ENCODE peak calls at places on chromosome 5, in four cellular contexts. One of them, this sample, is unnamed.

GRCh38 chr5:12269164-12269563 is 364.9 kb upstream of the CTNND2 start:
- DNase-seq in fibroblast of pulmonary artery: no peak
- DNase-seq in activated B cell treated with CpG ODN at 0.5 μM for 24 hours: no peak
- DNase-seq in stimulated activated CD4-positive, alpha-beta T cell treated with anti-CD3 and anti-CD28 coated beads, Interleukin-1b, Interleukin-23, amount 100 ng/mL, for 1 hour: no peak
- DNase-seq in this sample: no peak

GRCh38 chr5:35963381-35963843 is 25.0 kb upstream of the CAPSL start:
- DNase-seq in stimulated activated CD4-positive, alpha-beta T cell treated with anti-CD3 and anti-CD28 coated beads, Interleukin-1b, Interleukin-23, amount 100 ng/mL, for 1 hour: no peak
- DNase-seq in fibroblast of pulmonary artery: peak
- DNase-seq in activated B cell treated with CpG ODN at 0.5 μM for 24 hours: no peak
- DNase-seq in this sample: no peak

GRCh38 chr5:142360607-142361120 is 35.8 kb upstream of the SPRY4 start:
- DNase-seq in stimulated activated CD4-positive, alpha-beta T cell treated with anti-CD3 and anti-CD28 coated beads, Interleukin-1b, Interleukin-23, amount 100 ng/mL, for 1 hour: no peak
- DNase-seq in fibroblast of pulmonary artery: peak
- DNase-seq in activated B cell treated with CpG ODN at 0.5 μM for 24 hours: no peak
- DNase-seq in this sample: peak

GRCh38 chr5:56311306-56311904 is 78.3 kb upstream of the ANKRD55 start:
- DNase-seq in fibroblast of pulmonary artery: no peak
- DNase-seq in activated B cell treated with CpG ODN at 0.5 μM for 24 hours: no peak
- DNase-seq in stimulated activated CD4-positive, alpha-beta T cell treated with anti-CD3 and anti-CD28 coated beads, Interleukin-1b, Interleukin-23, amount 100 ng/mL, for 1 hour: no peak
- DNase-seq in this sample: no peak

GRCh38 chr5:139808481-139809330 is 13.1 kb downstream of the PSD2 start:
- DNase-seq in fibroblast of pulmonary artery: peak
- DNase-seq in activated B cell treated with CpG ODN at 0.5 μM for 24 hours: no peak
- DNase-seq in stimulated activated CD4-positive, alpha-beta T cell treated with anti-CD3 and anti-CD28 coated beads, Interleukin-1b, Interleukin-23, amount 100 ng/mL, for 1 hour: no peak
- DNase-seq in this sample: no peak

GRCh38 chr5:140041492-140042421 is 1.3 kb downstream of the NRG2 start:
- DNase-seq in stimulated activated CD4-positive, alpha-beta T cell treated with anti-CD3 and anti-CD28 coated beads, Interleukin-1b, Interleukin-23, amount 100 ng/mL, for 1 hour: no peak
- DNase-seq in activated B cell treated with CpG ODN at 0.5 μM for 24 hours: no peak
- DNase-seq in fibroblast of pulmonary artery: peak
- DNase-seq in this sample: peak

GRCh38 chr5:9105851-9106250 is 440.0 kb downstream of the SEMA5A start:
- DNase-seq in activated B cell treated with CpG ODN at 0.5 μM for 24 hours: no peak
- DNase-seq in fibroblast of pulmonary artery: no peak
- DNase-seq in stimulated activated CD4-positive, alpha-beta T cell treated with anti-CD3 and anti-CD28 coated beads, Interleukin-1b, Interleukin-23, amount 100 ng/mL, for 1 hour: no peak
- DNase-seq in this sample: no peak

GRCh38 chr5:76874088-76874581 is 24.3 kb downstream of the S100Z start:
- DNase-seq in fibroblast of pulmonary artery: no peak
- DNase-seq in activated B cell treated with CpG ODN at 0.5 μM for 24 hours: no peak
- DNase-seq in stimulated activated CD4-positive, alpha-beta T cell treated with anti-CD3 and anti-CD28 coated beads, Interleukin-1b, Interleukin-23, amount 100 ng/mL, for 1 hour: no peak
- DNase-seq in this sample: peak

GRCh38 chr5:10295619-10296326 is 11.9 kb downstream of the CMBL start:
- DNase-seq in activated B cell treated with CpG ODN at 0.5 μM for 24 hours: no peak
- DNase-seq in stimulated activated CD4-positive, alpha-beta T cell treated with anti-CD3 and anti-CD28 coated beads, Interleukin-1b, Interleukin-23, amount 100 ng/mL, for 1 hour: no peak
- DNase-seq in fibroblast of pulmonary artery: no peak
- DNase-seq in this sample: no peak

GRCh38 chr5:138935466-138935865 is 60.3 kb upstream of the LRRTM2 start:
- DNase-seq in fibroblast of pulmonary artery: no peak
- DNase-seq in stimulated activated CD4-positive, alpha-beta T cell treated with anti-CD3 and anti-CD28 coated beads, Interleukin-1b, Interleukin-23, amount 100 ng/mL, for 1 hour: no peak
- DNase-seq in activated B cell treated with CpG ODN at 0.5 μM for 24 hours: no peak
- DNase-seq in this sample: no peak

GRCh38 chr5:39114155-39114554 is 40.0 kb upstream of the RICTOR start:
- DNase-seq in activated B cell treated with CpG ODN at 0.5 μM for 24 hours: no peak
- DNase-seq in fibroblast of pulmonary artery: no peak
- DNase-seq in stimulated activated CD4-positive, alpha-beta T cell treated with anti-CD3 and anti-CD28 coated beads, Interleukin-1b, Interleukin-23, amount 100 ng/mL, for 1 hour: no peak
- DNase-seq in this sample: no peak

GRCh38 chr5:157215143-157215825 is 34.6 kb downstream of the ITK start:
- DNase-seq in stimulated activated CD4-positive, alpha-beta T cell treated with anti-CD3 and anti-CD28 coated beads, Interleukin-1b, Interleukin-23, amount 100 ng/mL, for 1 hour: no peak
- DNase-seq in fibroblast of pulmonary artery: no peak
- DNase-seq in activated B cell treated with CpG ODN at 0.5 μM for 24 hours: no peak
- DNase-seq in this sample: no peak

GRCh38 chr5:123813937-123814624 is 302.1 kb downstream of the CSNK1G3 start:
- DNase-seq in fibroblast of pulmonary artery: peak
- DNase-seq in activated B cell treated with CpG ODN at 0.5 μM for 24 hours: no peak
- DNase-seq in stimulated activated CD4-positive, alpha-beta T cell treated with anti-CD3 and anti-CD28 coated beads, Interleukin-1b, Interleukin-23, amount 100 ng/mL, for 1 hour: no peak
- DNase-seq in this sample: peak

GRCh38 chr5:79240561-79240960 is 4.6 kb downstream of the JMY start:
- DNase-seq in stimulated activated CD4-positive, alpha-beta T cell treated with anti-CD3 and anti-CD28 coated beads, Interleukin-1b, Interleukin-23, amount 100 ng/mL, for 1 hour: no peak
- DNase-seq in fibroblast of pulmonary artery: no peak
- DNase-seq in activated B cell treated with CpG ODN at 0.5 μM for 24 hours: no peak
- DNase-seq in this sample: no peak

GRCh38 chr5:113089653-113090335 is 113.2 kb downstream of the DCP2 start:
- DNase-seq in fibroblast of pulmonary artery: peak
- DNase-seq in activated B cell treated with CpG ODN at 0.5 μM for 24 hours: no peak
- DNase-seq in stimulated activated CD4-positive, alpha-beta T cell treated with anti-CD3 and anti-CD28 coated beads, Interleukin-1b, Interleukin-23, amount 100 ng/mL, for 1 hour: no peak
- DNase-seq in this sample: no peak

GRCh38 chr5:119017999-119018398 is 29.7 kb upstream of the DTWD2 start:
- DNase-seq in fibroblast of pulmonary artery: no peak
- DNase-seq in stimulated activated CD4-positive, alpha-beta T cell treated with anti-CD3 and anti-CD28 coated beads, Interleukin-1b, Interleukin-23, amount 100 ng/mL, for 1 hour: no peak
- DNase-seq in activated B cell treated with CpG ODN at 0.5 μM for 24 hours: no peak
- DNase-seq in this sample: no peak

GRCh38 chr5:57956606-57957005 is 474.0 kb upstream of the ACTBL2 start:
- DNase-seq in fibroblast of pulmonary artery: no peak
- DNase-seq in stimulated activated CD4-positive, alpha-beta T cell treated with anti-CD3 and anti-CD28 coated beads, Interleukin-1b, Interleukin-23, amount 100 ng/mL, for 1 hour: no peak
- DNase-seq in activated B cell treated with CpG ODN at 0.5 μM for 24 hours: no peak
- DNase-seq in this sample: no peak

GRCh38 chr5:76479973-76480667 is 77.0 kb downstream of the IQGAP2 start:
- DNase-seq in fibroblast of pulmonary artery: no peak
- DNase-seq in activated B cell treated with CpG ODN at 0.5 μM for 24 hours: no peak
- DNase-seq in stimulated activated CD4-positive, alpha-beta T cell treated with anti-CD3 and anti-CD28 coated beads, Interleukin-1b, Interleukin-23, amount 100 ng/mL, for 1 hour: no peak
- DNase-seq in this sample: no peak

GRCh38 chr5:1042626-1043025 is 34.0 kb downstream of the NKD2 start:
- DNase-seq in activated B cell treated with CpG ODN at 0.5 μM for 24 hours: no peak
- DNase-seq in stimulated activated CD4-positive, alpha-beta T cell treated with anti-CD3 and anti-CD28 coated beads, Interleukin-1b, Interleukin-23, amount 100 ng/mL, for 1 hour: no peak
- DNase-seq in fibroblast of pulmonary artery: no peak
- DNase-seq in this sample: no peak

GRCh38 chr5:58184910-58185309 is 275.0 kb downstream of the PLK2 start:
- DNase-seq in stimulated activated CD4-positive, alpha-beta T cell treated with anti-CD3 and anti-CD28 coated beads, Interleukin-1b, Interleukin-23, amount 100 ng/mL, for 1 hour: no peak
- DNase-seq in activated B cell treated with CpG ODN at 0.5 μM for 24 hours: no peak
- DNase-seq in fibroblast of pulmonary artery: no peak
- DNase-seq in this sample: no peak